ENCODE peak calls at places on chromosomes 2 and 18, in ten cellular contexts. W is IMR-90, E is tibial nerve, C is sigmoid colon, V is transverse colon, Z is breast epithelium, M is body of pancreas, R is A549, L is ovary, I is suprapubic skin. U is an unnamed sample.
A peak's percentile ranks its signal among the peaks of the same experiment; 100 is the strongest.

GRCh38 chr2:23680951-23681350 is 246.0 kb downstream of the ATAD2B start:
- DNase-seq in W (no peak), E (no peak), C (no peak), V (no peak), Z (no peak), M (no peak), R (no peak), L (no peak), I (no peak), U (no peak)

GRCh38 chr2:15761056-15761455 is 169.4 kb downstream of the DDX1 start:
- DNase-seq in W (no peak), E (no peak), C (no peak), V (no peak), Z (no peak), M (no peak), R (no peak), L (no peak), I (no peak), U (no peak)

GRCh38 chr2:23918837-23919489 is 8.0 kb downstream of the ATAD2B start:
- DNase-seq in W (no peak), E (no peak), C (no peak), V (no peak), Z (no peak), M (no peak), R (no peak), L (no peak), I (no peak), U (no peak)

GRCh38 chr18:78378403-78378802 is 601.2 kb upstream of the SALL3 start:
- DNase-seq in W (no peak), E (no peak), C (no peak), V (no peak), Z (no peak), M (no peak), R (no peak), L (no peak), I (no peak), U (no peak)

GRCh38 chr2:198296665-198297308 is 492.4 kb downstream of the PLCL1 start:
- DNase-seq in W (peak; percentile 40), E (no peak), C (no peak), V (peak; percentile 40), Z (no peak), M (peak; percentile 60), R (peak; percentile 26), L (peak; percentile 45), I (no peak), U (peak; percentile 78)

GRCh38 chr2:182618672-182619079 is 97.4 kb upstream of the DNAJC10 start:
- DNase-seq in W (peak; percentile 67), E (no peak), C (no peak), V (no peak), Z (no peak), M (no peak), R (no peak), L (no peak), I (no peak), U (no peak)

GRCh38 chr18:36405611-36406010 is 108.1 kb downstream of the FHOD3 start:
- DNase-seq in W (peak; percentile 16), E (no peak), C (no peak), V (no peak), Z (no peak), M (no peak), R (no peak), L (no peak), I (no peak), U (no peak)

GRCh38 chr2:60416221-60417008 is 137.0 kb downstream of the BCL11A start:
- DNase-seq in W (peak; percentile 3), E (no peak), C (no peak), V (peak; percentile 47), Z (no peak), M (peak; percentile 91), R (no peak), L (no peak), I (no peak), U (peak; percentile 34)

GRCh38 chr2:102226612-102227351 is 40.0 kb downstream of the IL1RL2 start:
- DNase-seq in W (peak; percentile 30), E (no peak), C (no peak), V (no peak), Z (no peak), M (no peak), R (no peak), L (no peak), I (no peak), U (no peak)

GRCh38 chr18:77114564-77115391 is 17.8 kb downstream of the MBP start:
- DNase-seq in W (peak; percentile 94), E (peak; percentile 56), C (peak; percentile 91), V (peak; percentile 83), Z (peak; percentile 64), M (peak; percentile 97), R (peak; percentile 84), L (peak; percentile 82), I (peak; percentile 98), U (peak; percentile 92)

GRCh38 chr2:220279840-220280239 is 652.4 kb downstream of the SLC4A3 start:
- DNase-seq in W (peak; percentile 63), E (no peak), C (no peak), V (no peak), Z (no peak), M (no peak), R (no peak), L (no peak), I (no peak), U (no peak)

GRCh38 chr2:165648826-165649225 is 145.2 kb downstream of the GALNT3 start:
- DNase-seq in W (no peak), E (no peak), C (no peak), V (no peak), Z (no peak), M (no peak), R (no peak), L (no peak), I (no peak), U (no peak)

GRCh38 chr2:206418968-206419367 is 24.4 kb upstream of the ADAM23 start:
- DNase-seq in W (no peak), E (no peak), C (no peak), V (no peak), Z (no peak), M (no peak), R (no peak), L (no peak), I (no peak), U (no peak)

GRCh38 chr2:206422493-206422892 is 20.8 kb upstream of the ADAM23 start:
- DNase-seq in W (peak; percentile 68), E (no peak), C (no peak), V (no peak), Z (no peak), M (peak; percentile 37), R (no peak), L (no peak), I (no peak), U (peak; percentile 69)

GRCh38 chr2:206428783-206429182 is 14.5 kb upstream of the ADAM23 start:
- DNase-seq in W (no peak), E (no peak), C (no peak), V (no peak), Z (no peak), M (no peak), R (no peak), L (no peak), I (no peak), U (no peak)

GRCh38 chr2:206423147-206423546 is 20.2 kb upstream of the ADAM23 start:
- DNase-seq in W (no peak), E (no peak), C (no peak), V (no peak), Z (no peak), M (no peak), R (peak; percentile 8), L (no peak), I (no peak), U (peak; percentile 64)

DNA sequence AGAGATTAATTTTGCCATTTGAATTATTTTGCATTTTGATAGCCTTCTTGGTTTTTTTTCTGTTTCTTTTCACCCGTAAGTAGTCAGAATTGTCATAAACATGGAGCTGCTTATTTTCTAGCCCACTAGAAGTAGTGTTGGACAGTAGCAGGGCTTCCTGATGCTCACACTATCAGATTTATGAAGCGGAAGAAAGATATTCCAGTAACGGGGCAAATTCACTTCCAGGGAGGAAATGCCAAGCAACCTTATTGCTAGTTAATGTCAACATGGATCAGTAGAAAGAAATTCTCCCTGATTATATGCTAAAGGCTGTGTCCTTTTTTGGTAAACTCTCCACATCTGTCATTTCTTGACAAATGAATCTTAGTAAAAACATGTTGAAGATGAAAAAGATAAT is 19.2 kb upstream of the ADAM23 start:
- DNase-seq in W (no peak), E (no peak), C (no peak), V (no peak), Z (no peak), M (no peak), R (no peak), L (no peak), I (no peak), U (no peak)
- TF ChIP-seq POLR2A in W (no peak), E (no peak), C (no peak), V (no peak), Z (no peak), M (no peak), R (no peak), L (no peak), I (no peak), U (no peak)

GRCh38 chr18:26875040-26875654 is 9.6 kb upstream of the AQP4 start:
- DNase-seq in W (no peak), E (no peak), C (no peak), V (no peak), Z (no peak), M (no peak), R (no peak), L (no peak), I (no peak), U (no peak)
- H3K4me3 ChIP-seq in W (no peak overlapping the region), E (no peak overlapping the region), C (no peak overlapping the region), V (no peak overlapping the region), Z (no peak overlapping the region), M (no peak overlapping the region), R (no peak overlapping the region), L (no peak overlapping the region), I (no peak overlapping the region), U (no peak overlapping the region)

GRCh38 chr2:215397632-215398341 is 38.1 kb downstream of the FN1 start:
- DNase-seq in W (peak; percentile 53), E (no peak), C (no peak), V (no peak), Z (no peak), M (no peak), R (no peak), L (no peak), I (no peak), U (no peak)
- TF ChIP-seq POLR2A in W (no peak), E (no peak), C (no peak), V (no peak), Z (no peak), M (no peak), R (no peak), L (no peak), I (no peak), U (no peak)

DNA sequence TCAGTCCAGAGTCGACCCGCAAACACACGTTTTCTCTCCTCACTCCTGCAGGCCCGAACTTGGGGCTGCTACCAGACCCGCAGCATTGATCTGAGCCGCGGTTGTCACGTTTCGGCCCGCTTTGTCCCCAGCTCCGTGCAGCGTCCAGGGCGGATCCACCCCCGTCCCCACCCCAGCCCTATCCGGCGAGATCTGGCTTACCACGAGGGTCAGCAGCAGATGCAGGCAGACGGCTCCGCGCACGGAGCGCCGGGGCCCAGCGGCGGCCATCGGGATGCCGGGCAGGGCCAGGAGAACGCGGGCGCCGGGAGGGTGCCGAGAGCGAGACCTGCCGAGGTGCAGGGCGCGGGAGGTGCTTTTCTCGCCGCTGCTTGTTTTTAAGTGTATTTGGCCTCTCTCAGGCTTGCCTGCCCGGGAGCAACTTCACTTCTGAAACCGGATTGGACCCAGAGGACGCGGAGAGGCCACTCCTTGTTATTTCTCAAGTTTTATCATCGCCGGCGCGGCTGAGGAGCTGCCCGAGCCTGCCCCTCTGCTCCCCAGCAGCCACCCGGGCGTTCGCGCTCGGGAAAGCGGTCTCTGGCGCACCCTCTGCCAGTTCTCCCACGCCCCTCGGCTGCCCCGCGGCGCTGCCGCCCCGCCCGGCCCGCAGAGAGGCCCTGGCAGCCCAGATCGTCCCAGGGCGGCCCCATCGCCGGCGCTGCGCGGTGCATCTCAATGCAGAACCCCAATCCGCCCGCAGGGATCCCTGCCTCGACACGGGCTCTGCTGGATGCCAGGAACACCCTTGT is at the start of gene DSC3:
- DNase-seq in W (no peak), E (no peak), C (no peak), V (peak; percentile 23), Z (no peak), M (peak; percentile 7), R (peak; percentile 51), L (no peak), I (peak; percentile 73), U (peak; percentile 17)
- H3K4me3 ChIP-seq in W (no peak within 1 kb of the TSS), E (peak within 1 kb of the TSS; percentile 49), C (peak within 1 kb of the TSS; percentile 2), V (no peak within 1 kb of the TSS), Z (peak within 1 kb of the TSS; percentile 55), M (peak within 1 kb of the TSS; percentile 6), R (peak within 1 kb of the TSS; percentile 45), L (peak within 1 kb of the TSS; percentile 18), I (peak within 1 kb of the TSS; percentile 52), U (peak within 1 kb of the TSS; percentile 36)